ENCODE peak calls at places on chromosomes 2 and 18, in ten cellular contexts. J, G, C, U, F, Q, P, W, D and E are unnamed samples.

GRCh38 chr2:12262681-12263436 is 453.9 kb upstream of the TRIB2 start:
- DNase-seq in U (no peak), D (no peak), C (peak; percentile 60), Q (no peak), F (no peak), G (no peak), P (no peak), W (no peak), J (peak; percentile 69), E (no peak)

GRCh38 chr18:79534356-79534755 is 138.6 kb downstream of the NFATC1 start:
- DNase-seq in P (no peak), C (no peak), U (no peak), Q (no peak), G (no peak), F (no peak), D (no peak), W (no peak), J (no peak), E (peak; percentile 41)

GRCh38 chr2:3986063-3986462 is 282.7 kb downstream of the DCDC2C start:
- DNase-seq in J (no peak), C (no peak), U (peak; percentile 39), G (no peak), D (no peak), F (no peak), P (no peak), W (no peak), Q (no peak), E (no peak)

GRCh38 chr2:67824196-67824595 is 238.6 kb downstream of the C1D start:
- DNase-seq in D (no peak), G (no peak), Q (no peak), U (no peak), P (no peak), C (peak; percentile 22), J (peak; percentile 50), W (no peak), F (no peak), E (no peak)

GRCh38 chr18:33817096-33817495 is 239.1 kb downstream of the ASXL3 start:
- DNase-seq in G (no peak), P (no peak), D (no peak), C (peak; percentile 10), J (no peak), F (no peak), Q (no peak), U (no peak), W (no peak), E (no peak)

GRCh38 chr2:200274116-200275075 is 32.1 kb upstream of the SPATS2L start:
- DNase-seq in F (no peak), G (no peak), P (no peak), W (no peak), D (no peak), J (peak; percentile 27), Q (no peak), U (no peak), C (peak; percentile 22), E (no peak)

GRCh38 chr18:55559735-55560134 is 28.3 kb downstream of the TCF4 start:
- DNase-seq in Q (no peak), G (no peak), U (no peak), J (no peak), D (no peak), P (no peak), F (no peak), W (no peak), C (no peak), E (no peak)

GRCh38 chr2:45585267-45585861 is 25.7 kb downstream of the SRBD1 start:
- DNase-seq in Q (no peak), D (peak; percentile 23), G (no peak), W (peak; percentile 54), P (no peak), J (peak; percentile 73), F (no peak), C (peak; percentile 75), U (no peak), E (no peak)

GRCh38 chr2:17309741-17310339 is 208.4 kb downstream of the RAD51AP2 start:
- DNase-seq in Q (no peak), D (peak; percentile 62), C (peak; percentile 63), J (peak; percentile 59), G (peak; percentile 75), U (no peak), P (peak; percentile 40), F (peak; percentile 31), W (peak; percentile 58), E (no peak)

GRCh38 chr2:193270816-193271215 is 1076.1 kb upstream of the TMEFF2 start:
- DNase-seq in W (no peak), F (no peak), J (no peak), P (no peak), U (no peak), C (no peak), D (no peak), Q (no peak), G (no peak), E (no peak)

GRCh38 chr2:167793725-167794124 is 453.7 kb downstream of the STK39 start:
- DNase-seq in D (no peak), Q (no peak), P (no peak), C (no peak), J (no peak), F (no peak), G (no peak), U (no peak), W (no peak), E (no peak)

GRCh38 chr2:113754989-113755689 is 1.3 kb downstream of the SLC35F5 start:
- DNase-seq in C (peak; percentile 48), G (no peak), D (no peak), F (no peak), J (peak; percentile 26), Q (no peak), P (no peak), W (peak; percentile 23), U (no peak), E (no peak)
- H3K27ac ChIP-seq in C (peak overlapping the region; percentile 83), G (no peak overlapping the region), D (no peak overlapping the region), F (no peak overlapping the region), J (peak overlapping the region; percentile 95), Q (no peak overlapping the region), P (peak overlapping the region; percentile 97), W (peak overlapping the region; percentile 86), U (peak overlapping the region; percentile 91), E (peak overlapping the region; percentile 55)

GRCh38 chr2:79039944-79040343 is 14.4 kb downstream of the REG3G start:
- DNase-seq in P (no peak), J (no peak), F (no peak), Q (no peak), U (no peak), C (no peak), G (no peak), D (no peak), W (no peak), E (no peak)

GRCh38 chr2:79040967-79041582 is 15.6 kb downstream of the REG3G start:
- DNase-seq in Q (no peak), J (no peak), W (no peak), U (no peak), G (peak; percentile 25), P (no peak), F (no peak), C (peak; percentile 1), D (peak; percentile 19), E (no peak)
- H3K27ac ChIP-seq in Q (no peak overlapping the region), J (no peak overlapping the region), W (no peak overlapping the region), U (no peak overlapping the region), G (no peak overlapping the region), P (no peak overlapping the region), F (no peak overlapping the region), C (no peak overlapping the region), D (no peak overlapping the region), E (no peak overlapping the region)

GRCh38 chr2:101362316-101362715 is 25.0 kb downstream of the CREG2 start:
- DNase-seq in F (no peak), D (no peak), U (no peak), C (no peak), G (no peak), Q (no peak), P (no peak), J (no peak), W (no peak), E (no peak)
- H3K27ac ChIP-seq in F (peak overlapping the region; percentile 88), D (peak overlapping the region; percentile 82), U (no peak overlapping the region), C (no peak overlapping the region), G (no peak overlapping the region), Q (no peak overlapping the region), P (no peak overlapping the region), J (no peak overlapping the region), W (no peak overlapping the region), E (peak overlapping the region; percentile 98)

GRCh38 chr2:123976249-123976648 is 48.8 kb upstream of the CNTNAP5 start:
- DNase-seq in J (no peak), W (no peak), G (no peak), C (no peak), P (no peak), Q (no peak), U (no peak), D (no peak), F (no peak), E (no peak)
- H3K27ac ChIP-seq in J (no peak overlapping the region), W (no peak overlapping the region), G (no peak overlapping the region), C (no peak overlapping the region), P (no peak overlapping the region), Q (no peak overlapping the region), U (no peak overlapping the region), D (no peak overlapping the region), F (no peak overlapping the region), E (no peak overlapping the region)

GRCh38 chr2:237209885-237210284 is 124.2 kb downstream of the COPS8 start:
- DNase-seq in Q (no peak), F (no peak), U (no peak), D (no peak), J (no peak), G (no peak), W (no peak), C (peak; percentile 46), P (no peak), E (no peak)

GRCh38 chr2:237209046-237209375 is 123.3 kb downstream of the COPS8 start:
- DNase-seq in C (no peak), F (no peak), U (no peak), W (peak; percentile 14), D (no peak), J (no peak), P (no peak), G (no peak), Q (no peak), E (no peak)

GRCh38 chr2:237210297-237210696 is 124.6 kb downstream of the COPS8 start:
- DNase-seq in Q (no peak), F (no peak), J (no peak), U (no peak), C (no peak), W (no peak), P (no peak), G (no peak), D (no peak), E (no peak)

GRCh38 chr2:237208373-237209045 is 122.8 kb downstream of the COPS8 start:
- DNase-seq in D (no peak), G (no peak), U (no peak), Q (no peak), C (peak; percentile 94), F (no peak), W (peak; percentile 4), P (no peak), J (peak; percentile 96), E (no peak)

DNA sequence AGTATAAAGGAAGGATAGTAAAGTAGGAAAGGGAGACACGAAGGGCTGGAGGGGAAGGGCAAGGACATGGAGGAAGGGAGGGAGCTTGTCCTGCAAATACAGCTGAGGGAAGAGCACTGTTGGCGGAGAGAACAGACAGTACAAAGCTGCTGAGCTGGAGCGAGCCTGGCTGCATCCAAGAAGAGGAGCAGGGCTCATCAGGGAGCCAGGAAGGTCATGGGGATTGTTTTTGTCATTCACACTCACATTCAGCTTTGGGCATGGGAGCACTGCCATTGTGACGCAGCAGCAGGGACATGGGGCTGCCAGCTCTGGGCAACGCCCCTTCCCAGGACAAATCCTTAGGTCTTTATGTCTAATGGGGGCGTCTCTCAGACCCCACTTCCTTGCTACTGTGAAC is 125.1 kb downstream of the COPS8 start:
- DNase-seq in G (no peak), P (peak; percentile 16), D (no peak), J (no peak), Q (no peak), C (no peak), F (no peak), W (peak; percentile 1), U (no peak), E (no peak)
- H3K27ac ChIP-seq in G (no peak overlapping the region), P (no peak overlapping the region), D (no peak overlapping the region), J (no peak overlapping the region), Q (no peak overlapping the region), C (peak overlapping the region; percentile 96), F (no peak overlapping the region), W (no peak overlapping the region), U (no peak overlapping the region), E (no peak overlapping the region)